ENCODE peak calls at places on chromosomes 16 and 17, in ten cellular contexts. C, S, X, H, W, G, Y, O, K and D are unnamed samples.

GRCh38 chr17:32161506-32162365 is 19.4 kb downstream of the RHOT1 start:
- DNase-seq in O (no peak), W (peak), S (no peak), C (peak), G (peak), X (peak), K (peak), Y (peak), H (no peak), D (peak)

GRCh38 chr17:44546711-44547606 is 10.3 kb upstream of the FZD2 start:
- DNase-seq in W (no peak), K (peak), H (no peak), O (no peak), C (peak), S (no peak), Y (peak), X (peak), G (peak), D (peak)

GRCh38 chr16:1980026-1980769 is 1.1 kb downstream of the NOXO1 start:
- DNase-seq in G (no peak), C (no peak), W (no peak), X (no peak), H (no peak), Y (no peak), S (no peak), O (no peak), K (no peak), D (no peak)

GRCh38 chr16:28606291-28607115 is 3.3 kb downstream of the SULT1A1 start:
- DNase-seq in O (no peak), K (no peak), C (no peak), S (no peak), G (no peak), Y (no peak), X (no peak), W (no peak), H (no peak), D (no peak)

GRCh38 chr16:58695368-58695767 is 10.8 kb upstream of the SLC38A7 start:
- DNase-seq in K (no peak), Y (no peak), O (no peak), G (no peak), W (no peak), S (no peak), X (no peak), C (no peak), H (no peak), D (no peak)

GRCh38 chr17:81193470-81194224 is 27.6 kb upstream of the AATK start:
- DNase-seq in C (no peak), S (no peak), H (no peak), G (no peak), K (no peak), W (no peak), Y (no peak), X (no peak), O (no peak), D (peak)

GRCh38 chr16:73389075-73389474 is 341.1 kb upstream of the ZFHX3 start:
- DNase-seq in K (no peak), C (no peak), G (no peak), O (no peak), W (no peak), X (no peak), S (no peak), Y (no peak), H (no peak), D (no peak)

GRCh38 chr17:73663614-73664013 is 19.4 kb upstream of the SDK2 start:
- DNase-seq in H (no peak), C (no peak), Y (no peak), W (no peak), K (no peak), X (no peak), O (no peak), S (no peak), G (no peak), D (no peak)

GRCh38 chr16:68429081-68429740 is 19.1 kb downstream of the SMPD3 start:
- DNase-seq in W (no peak), Y (no peak), G (no peak), X (no peak), K (no peak), S (no peak), O (no peak), C (no peak), H (no peak), D (no peak)

GRCh38 chr16:88743693-88744519 is 37.6 kb downstream of the CTU2 start:
- DNase-seq in K (peak), O (peak), S (peak), G (peak), X (peak), W (no peak), Y (peak), H (peak), C (peak), D (peak)

GRCh38 chr17:49334744-49335512 is 27.1 kb downstream of the ZNF652 start:
- DNase-seq in W (no peak), X (no peak), G (no peak), C (no peak), O (no peak), H (no peak), K (no peak), Y (no peak), S (no peak), D (peak)

GRCh38 chr17:43530303-43531081 is 15.6 kb downstream of the ETV4 start:
- DNase-seq in O (peak), S (peak), X (peak), G (peak), C (peak), W (peak), H (no peak), Y (peak), K (no peak), D (peak)

GRCh38 chr16:89115216-89115949 is 21.7 kb downstream of the ACSF3 start:
- DNase-seq in H (peak), C (peak), K (no peak), O (peak), G (peak), X (peak), Y (no peak), S (peak), W (no peak), D (peak)

GRCh38 chr16:66608241-66609138 is 4.0 kb downstream of the CMTM3 start:
- DNase-seq in C (peak), W (peak), O (peak), K (peak), Y (peak), S (peak), G (peak), H (peak), X (peak), D (peak)

GRCh38 chr16:66603537-66604375 is 748 bp upstream of the CMTM3 start:
- DNase-seq in C (peak), G (peak), O (peak), H (peak), K (no peak), Y (peak), W (no peak), X (peak), S (peak), D (peak)

GRCh38 chr16:66604376-66605176 is at the start of gene CMTM3:
- DNase-seq in S (peak), K (peak), W (no peak), C (peak), G (peak), O (peak), Y (peak), H (peak), X (peak), D (peak)

GRCh38 chr16:66606000-66606751 is 1.7 kb downstream of the CMTM3 start:
- DNase-seq in S (no peak), Y (no peak), C (no peak), O (no peak), K (no peak), W (no peak), H (peak), X (no peak), G (no peak), D (no peak)

DNA sequence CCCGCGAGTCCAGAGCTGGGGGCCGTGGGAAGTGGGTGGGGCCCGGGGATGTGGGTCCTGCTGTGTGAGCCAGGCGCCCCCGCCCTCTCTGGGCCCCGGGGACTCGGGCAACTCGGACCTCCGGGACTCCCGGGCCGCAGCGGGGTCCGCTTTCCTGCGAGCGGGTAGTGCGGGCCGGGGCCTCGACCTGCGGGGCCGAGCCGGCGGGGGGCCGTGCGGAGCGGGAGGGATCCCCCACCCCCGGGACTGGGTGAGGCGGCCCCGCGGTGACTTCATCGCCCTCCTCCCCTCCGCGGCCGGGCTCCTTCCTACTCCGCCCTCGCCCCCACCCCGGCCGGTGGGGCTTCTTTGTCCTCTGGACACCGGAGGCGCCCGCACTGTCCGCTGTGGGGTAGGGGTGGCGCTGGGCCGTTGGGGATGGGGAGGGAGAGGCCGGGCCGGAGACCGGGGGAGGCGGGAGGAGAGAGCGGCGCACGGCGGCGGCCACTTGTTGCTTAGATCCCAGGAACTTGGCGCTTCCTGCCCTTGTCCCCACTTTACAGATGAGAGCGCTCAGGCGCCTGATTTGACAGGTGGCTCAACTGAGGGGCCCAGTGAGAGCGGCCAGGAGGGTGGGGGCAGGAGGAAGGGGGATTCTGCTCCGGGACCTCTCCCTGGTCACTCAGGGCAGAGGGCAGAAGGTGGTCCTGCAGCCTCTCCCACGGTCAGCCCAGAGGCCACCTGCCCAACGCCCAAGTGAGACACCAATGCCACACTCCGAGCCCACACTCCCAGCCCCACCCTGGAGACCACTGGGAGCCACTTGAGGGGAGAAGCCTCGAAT is 884 bp downstream of the CMTM3 start:
- DNase-seq in H (peak), K (peak), S (peak), Y (peak), W (no peak), C (peak), X (peak), O (peak), G (peak), D (peak)
- H3K4me3 ChIP-seq in H (peak), K (peak), S (peak), Y (peak), W (peak), C (peak), X (peak), O (peak), G (peak), D (peak)

GRCh38 chr17:63440770-63441335 is 5.3 kb downstream of the CYB561 start:
- DNase-seq in Y (no peak), K (no peak), H (no peak), S (no peak), W (no peak), G (no peak), C (no peak), X (no peak), O (no peak), D (no peak)

GRCh38 chr17:63441654-63442053 is 4.5 kb downstream of the CYB561 start:
- DNase-seq in S (no peak), C (no peak), H (no peak), W (no peak), G (no peak), X (no peak), O (no peak), K (no peak), Y (no peak), D (no peak)

GRCh38 chr17:63442074-63442473 is 4.0 kb downstream of the CYB561 start:
- DNase-seq in W (no peak), H (no peak), S (no peak), X (no peak), O (no peak), K (no peak), Y (no peak), G (no peak), C (no peak), D (no peak)

GRCh38 chr17:63443053-63443452 is 3.1 kb downstream of the CYB561 start:
- DNase-seq in O (no peak), G (no peak), Y (no peak), C (no peak), H (no peak), X (no peak), K (no peak), S (no peak), W (no peak), D (no peak)

GRCh38 chr17:63442549-63443035 is 3.5 kb downstream of the CYB561 start:
- DNase-seq in K (peak), Y (no peak), O (no peak), G (no peak), C (no peak), S (no peak), W (no peak), X (no peak), H (peak), D (no peak)
- TF ChIP-seq CTCF in K (peak), Y (peak), O (no peak), G (peak), C (peak), S (peak), W (peak), X (peak), H (peak), D (peak)

GRCh38 chr16:11052080-11052808 is 107.9 kb downstream of the CLEC16A start:
- DNase-seq in C (no peak), K (no peak), W (no peak), S (no peak), Y (no peak), O (no peak), G (no peak), X (no peak), H (no peak), D (no peak)

GRCh38 chr16:11049396-11050059 is 105.2 kb downstream of the CLEC16A start:
- DNase-seq in S (no peak), G (no peak), O (no peak), W (no peak), X (no peak), C (peak), K (peak), H (no peak), Y (peak), D (no peak)

GRCh38 chr16:11050954-11051353 is 106.6 kb downstream of the CLEC16A start:
- DNase-seq in Y (no peak), G (no peak), K (no peak), O (no peak), H (no peak), C (no peak), S (no peak), X (no peak), W (no peak), D (no peak)

GRCh38 chr16:11050536-11050935 is 106.2 kb downstream of the CLEC16A start:
- DNase-seq in W (no peak), K (no peak), C (no peak), X (no peak), G (no peak), H (no peak), Y (no peak), O (no peak), S (no peak), D (no peak)

GRCh38 chr16:11051430-11052079 is 107.2 kb downstream of the CLEC16A start:
- DNase-seq in X (no peak), S (no peak), W (no peak), C (no peak), K (no peak), H (no peak), Y (no peak), O (no peak), G (no peak), D (no peak)
- H3K4me3 ChIP-seq in X (no peak), S (no peak), W (no peak), C (no peak), K (no peak), H (no peak), Y (no peak), O (no peak), G (no peak), D (no peak)

GRCh38 chr17:16106161-16106891 is 106.7 kb downstream of the TTC19 start:
- DNase-seq in H (no peak), Y (peak), S (no peak), K (no peak), O (no peak), G (peak), W (peak), C (peak), X (peak), D (peak)

GRCh38 chr17:16101440-16101839 is 101.8 kb downstream of the TTC19 start:
- DNase-seq in O (no peak), W (no peak), K (no peak), C (no peak), G (no peak), X (no peak), Y (no peak), H (no peak), S (no peak), D (no peak)

GRCh38 chr17:16104189-16104588 is 104.6 kb downstream of the TTC19 start:
- DNase-seq in W (no peak), C (no peak), S (no peak), X (no peak), H (no peak), K (no peak), O (no peak), G (no peak), Y (no peak), D (no peak)

DNA sequence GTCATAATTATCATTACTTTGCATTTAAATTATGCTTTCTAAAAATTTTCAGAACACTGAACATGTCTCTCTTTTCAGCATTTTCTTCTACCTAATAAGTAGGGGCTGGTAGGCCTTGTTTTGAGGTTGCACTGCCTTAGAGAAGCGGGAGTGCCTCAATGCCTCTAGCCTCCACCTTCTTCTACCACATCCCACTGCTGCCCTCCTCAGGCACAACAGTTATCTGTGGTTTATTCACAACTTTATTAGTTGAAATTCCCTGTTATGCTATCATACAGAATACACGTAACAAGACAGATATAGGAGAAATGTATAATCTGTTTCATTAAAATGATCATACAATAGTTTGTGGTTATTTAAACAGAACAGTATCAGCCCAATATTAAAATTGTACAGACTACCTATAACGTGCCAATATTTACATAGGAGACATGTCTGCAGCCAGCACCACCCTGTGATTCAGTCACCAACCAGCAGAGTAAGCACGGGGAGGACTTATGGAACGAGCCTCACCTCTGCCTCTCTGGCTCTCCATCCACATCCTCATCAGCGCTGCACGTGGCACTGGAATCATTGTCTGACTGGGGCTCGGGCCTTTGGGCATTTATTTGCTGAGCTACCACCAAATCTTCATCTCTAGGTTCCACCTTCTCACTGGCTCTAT is 101.2 kb downstream of the TTC19 start:
- DNase-seq in C (peak), X (peak), H (no peak), S (no peak), W (no peak), K (peak), G (peak), O (no peak), Y (no peak), D (peak)
- TF ChIP-seq CTCF in C (peak), X (peak), H (no peak), S (no peak), W (peak), K (peak), G (peak), O (no peak), Y (no peak), D (peak)

GRCh38 chr17:64778367-64779290 is 116.5 kb upstream of the SMURF2 start:
- DNase-seq in G (no peak), X (peak), W (no peak), C (no peak), H (peak), K (peak), Y (no peak), S (peak), O (no peak), D (no peak)
- H3K4me3 ChIP-seq in G (peak), X (peak), W (no peak), C (peak), H (peak), K (peak), Y (peak), S (peak), O (peak), D (peak)

DNA sequence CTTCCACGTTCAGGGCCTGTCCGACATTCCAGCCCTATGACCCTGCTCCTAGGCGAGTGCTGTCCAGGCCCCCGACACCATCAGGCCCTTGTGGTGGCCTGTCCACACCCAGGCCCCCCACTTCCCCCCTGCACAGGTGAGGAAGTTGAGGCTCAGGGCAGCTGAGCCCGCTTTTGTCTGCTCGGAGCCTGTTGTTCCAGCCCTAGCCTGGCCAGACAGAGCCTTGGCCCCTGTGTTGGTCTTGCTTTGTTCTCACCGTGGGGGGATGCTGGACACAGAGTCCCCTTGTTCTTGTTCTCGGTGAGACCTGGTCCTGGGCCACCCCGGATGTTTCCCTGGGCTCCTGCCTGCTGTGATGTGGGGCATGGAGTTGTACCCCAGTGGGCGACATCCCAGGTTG is 52.1 kb upstream of the ZNF750 start:
- DNase-seq in X (no peak), C (no peak), G (no peak), W (no peak), K (no peak), H (no peak), O (no peak), S (no peak), Y (no peak), D (no peak)
- TF ChIP-seq CTCF in X (no peak), C (no peak), G (no peak), W (no peak), K (no peak), H (no peak), O (no peak), S (no peak), Y (no peak), D (no peak)

DNA sequence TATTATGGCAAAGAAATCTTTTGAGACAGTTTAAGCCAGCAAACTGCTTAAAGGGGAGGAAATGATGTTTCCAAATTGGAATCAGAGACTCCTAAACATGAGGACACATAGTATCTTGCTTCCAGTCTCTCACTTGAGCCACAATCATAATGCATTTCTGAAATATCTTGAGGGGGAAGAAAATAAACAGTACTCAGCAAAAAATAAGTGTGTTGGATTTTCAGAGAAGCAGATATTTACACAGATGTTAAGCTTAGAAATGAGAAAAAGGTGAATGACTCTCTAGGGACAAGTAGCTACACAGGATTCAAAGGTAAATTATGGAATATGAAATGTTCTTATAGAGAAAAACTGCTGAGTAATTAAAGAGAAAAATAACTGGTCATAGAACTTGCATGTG is 1583.6 kb downstream of the CDH8 start:
- DNase-seq in C (no peak), W (no peak), H (no peak), K (no peak), O (no peak), G (no peak), S (no peak), X (no peak), Y (no peak), D (no peak)
- H3K4me3 ChIP-seq in C (no peak), W (no peak), H (no peak), K (no peak), O (no peak), G (no peak), S (no peak), X (no peak), Y (no peak), D (no peak)